ENCODE peak calls at places on chromosome 11, in eight cellular contexts. X, S, G, T, L, A, Q and Z are unnamed samples.

GRCh38 chr11:12411806-12412727 is 34.7 kb downstream of the PARVA start:
- DNase-seq in X (peak; percentile 88), S (peak; percentile 52), G (peak; percentile 84), T (no peak), L (no peak), A (peak; percentile 76), Q (peak; percentile 68), Z (peak; percentile 95)

GRCh38 chr11:111793863-111794262 is 27.7 kb upstream of the PPP2R1B start:
- DNase-seq in X (no peak), S (no peak), G (no peak), T (no peak), L (no peak), A (no peak), Q (no peak), Z (no peak)

GRCh38 chr11:113147249-113147648 is 167.1 kb upstream of the TTC12 start:
- DNase-seq in X (no peak), S (peak; percentile 19), G (no peak), T (no peak), L (no peak), A (no peak), Q (no peak), Z (no peak)

GRCh38 chr11:91998466-91998865 is 226.2 kb upstream of the FAT3 start:
- DNase-seq in X (no peak), S (no peak), G (no peak), T (no peak), L (no peak), A (no peak), Q (no peak), Z (no peak)

GRCh38 chr11:67483901-67484665 is 1.3 kb downstream of the AIP start:
- DNase-seq in X (no peak), S (no peak), G (no peak), T (no peak), L (no peak), A (peak; percentile 25), Q (no peak), Z (no peak)

GRCh38 chr11:66327171-66328035 is 8.8 kb downstream of the RIN1 start:
- DNase-seq in X (peak; percentile 99), S (no peak), G (peak; percentile 63), T (no peak), L (no peak), A (no peak), Q (no peak), Z (no peak)

GRCh38 chr11:39741066-39741465 is 1718.4 kb downstream of the LRRC4C start:
- DNase-seq in X (no peak), S (no peak), G (no peak), T (no peak), L (no peak), A (no peak), Q (no peak), Z (no peak)

GRCh38 chr11:44805596-44805995 is 78.8 kb downstream of the TSPAN18 start:
- DNase-seq in X (no peak), S (no peak), G (peak; percentile 16), T (no peak), L (no peak), A (no peak), Q (no peak), Z (no peak)

GRCh38 chr11:2525166-2525861 is 80.5 kb downstream of the KCNQ1 start:
- DNase-seq in X (no peak), S (no peak), G (peak; percentile 72), T (no peak), L (no peak), A (no peak), Q (no peak), Z (no peak)

GRCh38 chr11:10622108-10622507 is 53.6 kb upstream of the LYVE1 start:
- DNase-seq in X (no peak), S (no peak), G (no peak), T (no peak), L (no peak), A (no peak), Q (no peak), Z (no peak)

GRCh38 chr11:2363816-2364370 is 13.2 kb upstream of the CD81 start:
- DNase-seq in X (no peak), S (no peak), G (no peak), T (no peak), L (no peak), A (no peak), Q (no peak), Z (no peak)

GRCh38 chr11:75563978-75564552 is 2.0 kb downstream of the SERPINH1 start:
- DNase-seq in X (peak; percentile 57), S (no peak), G (peak; percentile 96), T (no peak), L (peak; percentile 34), A (no peak), Q (no peak), Z (peak; percentile 74)

GRCh38 chr11:70863186-70863585 is 389.2 kb downstream of the SHANK2 start:
- DNase-seq in X (no peak), S (no peak), G (no peak), T (no peak), L (no peak), A (no peak), Q (no peak), Z (no peak)

GRCh38 chr11:126488591-126489370 is 133.3 kb downstream of the ST3GAL4 start:
- DNase-seq in X (no peak), S (no peak), G (peak; percentile 55), T (no peak), L (no peak), A (no peak), Q (no peak), Z (no peak)

GRCh38 chr11:102791271-102792036 is 6.5 kb downstream of the MMP1 start:
- DNase-seq in X (no peak), S (no peak), G (no peak), T (no peak), L (no peak), A (no peak), Q (no peak), Z (no peak)

GRCh38 chr11:65502274-65502851 is 3.5 kb downstream of the MALAT1 start:
- DNase-seq in X (peak; percentile 79), S (no peak), G (no peak), T (no peak), L (no peak), A (peak; percentile 68), Q (no peak), Z (peak; percentile 33)

GRCh38 chr11:111455291-111456085 is 56.7 kb downstream of the BTG4 start:
- DNase-seq in X (no peak), S (no peak), G (no peak), T (no peak), L (no peak), A (no peak), Q (no peak), Z (no peak)

GRCh38 chr11:47791774-47792173 is 24.6 kb upstream of the FNBP4 start:
- DNase-seq in X (no peak), S (no peak), G (no peak), T (no peak), L (no peak), A (no peak), Q (no peak), Z (no peak)

GRCh38 chr11:15223318-15223717 is 108.6 kb downstream of the INSC start:
- DNase-seq in X (no peak), S (no peak), G (no peak), T (no peak), L (no peak), A (no peak), Q (no peak), Z (no peak)

GRCh38 chr11:66719111-66719872 is 9.7 kb downstream of the SPTBN2 start:
- DNase-seq in X (no peak), S (no peak), G (no peak), T (no peak), L (no peak), A (no peak), Q (no peak), Z (no peak)

GRCh38 chr11:114359342-114359741 is 41.0 kb downstream of the C11orf71 start:
- DNase-seq in X (no peak), S (no peak), G (no peak), T (no peak), L (no peak), A (no peak), Q (no peak), Z (no peak)

GRCh38 chr11:73330569-73331093 is 22.6 kb downstream of the ARHGEF17 start:
- DNase-seq in X (no peak), S (no peak), G (no peak), T (no peak), L (no peak), A (peak; percentile 73), Q (no peak), Z (no peak)

GRCh38 chr11:121936781-121937447 is 179.1 kb downstream of the BLID start:
- DNase-seq in X (no peak), S (no peak), G (no peak), T (no peak), L (no peak), A (no peak), Q (no peak), Z (peak; percentile 19)

GRCh38 chr11:10770626-10771254 is 19.7 kb downstream of the CTR9 start:
- DNase-seq in X (peak; percentile 11), S (peak; percentile 38), G (no peak), T (no peak), L (no peak), A (peak; percentile 76), Q (peak; percentile 22), Z (no peak)

GRCh38 chr11:118003021-118003423 is 16.8 kb downstream of the IL10RA start:
- DNase-seq in X (no peak), S (no peak), G (no peak), T (no peak), L (no peak), A (no peak), Q (no peak), Z (no peak)

GRCh38 chr11:96161271-96162089 is 181.5 kb downstream of the MAML2 start:
- DNase-seq in X (peak; percentile 61), S (no peak), G (no peak), T (no peak), L (no peak), A (no peak), Q (no peak), Z (no peak)

GRCh38 chr11:121889931-121890330 is 226.1 kb downstream of the BLID start:
- DNase-seq in X (no peak), S (no peak), G (no peak), T (no peak), L (no peak), A (no peak), Q (no peak), Z (no peak)

GRCh38 chr11:124917115-124917637 is 1.9 kb upstream of the HEPN1 start:
- DNase-seq in X (no peak), S (no peak), G (no peak), T (no peak), L (no peak), A (peak; percentile 17), Q (no peak), Z (no peak)

GRCh38 chr11:3122775-3123201 is 42.3 kb downstream of the OSBPL5 start:
- DNase-seq in X (no peak), S (no peak), G (peak; percentile 75), T (no peak), L (no peak), A (no peak), Q (no peak), Z (no peak)

GRCh38 chr11:119493712-119494111 is 70.7 kb upstream of the THY1 start:
- DNase-seq in X (no peak), S (no peak), G (no peak), T (no peak), L (no peak), A (peak; percentile 58), Q (peak; percentile 29), Z (no peak)

GRCh38 chr11:127804775-127805446 is 782.4 kb downstream of the ETS1 start:
- DNase-seq in X (no peak), S (no peak), G (no peak), T (no peak), L (no peak), A (no peak), Q (no peak), Z (no peak)

GRCh38 chr11:70757241-70757640 is 358.9 kb downstream of the CTTN start:
- DNase-seq in X (no peak), S (no peak), G (no peak), T (no peak), L (no peak), A (no peak), Q (no peak), Z (no peak)

GRCh38 chr11:100557830-100558611 is 129.1 kb upstream of the ARHGAP42 start:
- DNase-seq in X (no peak), S (no peak), G (no peak), T (no peak), L (no peak), A (no peak), Q (no peak), Z (no peak)

GRCh38 chr11:130166457-130166784 is 6.8 kb downstream of the ST14 start:
- DNase-seq in X (peak; percentile 18), S (no peak), G (no peak), T (no peak), L (no peak), A (peak; percentile 44), Q (no peak), Z (peak; percentile 23)